ENCODE peak calls at places on chromosomes 2 and 18, in six cellular contexts. H is CD8-positive, alpha-beta T cell; Z is IMR-90; K is small intestine; T is CD8-positive, alpha-beta memory T cell; P is naive thymus-derived CD4-positive, alpha-beta T cell. J is an unnamed sample.

GRCh38 chr2:219285894-219286425 is 6.8 kb downstream of the DNAJB2 start:
- DNase-seq in H (no peak), Z (peak; percentile 57), K (no peak), T (no peak), P (no peak), J (no peak)

GRCh38 chr2:240919786-240920782 is 13.9 kb downstream of the CROCC2 start:
- DNase-seq in H (no peak), Z (no peak), K (no peak), T (no peak), P (no peak), J (no peak)

GRCh38 chr18:57009836-57010235 is 137.1 kb upstream of the BOD1L2 start:
- DNase-seq in H (no peak), Z (no peak), K (no peak), T (no peak), P (no peak), J (no peak)

GRCh38 chr2:111697560-111697959 is 186.4 kb downstream of the ANAPC1 start:
- DNase-seq in H (no peak), Z (no peak), K (peak; percentile 33), T (no peak), P (no peak), J (no peak)

GRCh38 chr18:55003695-55004094 is 44.4 kb upstream of the CCDC68 start:
- DNase-seq in H (no peak), Z (no peak), K (no peak), T (no peak), P (no peak), J (no peak)

GRCh38 chr18:62071071-62071470 is 115.8 kb downstream of the PIGN start:
- DNase-seq in H (no peak), Z (peak; percentile 7), K (no peak), T (no peak), P (no peak), J (no peak)

GRCh38 chr2:10993001-10993481 is 81.3 kb downstream of the KCNF1 start:
- DNase-seq in H (no peak), Z (peak; percentile 28), K (no peak), T (no peak), P (no peak), J (no peak)

GRCh38 chr2:117835990-117836760 is 21.7 kb downstream of the DDX18 start:
- DNase-seq in H (peak; percentile 34), Z (peak; percentile 76), K (peak; percentile 67), T (peak; percentile 30), P (peak; percentile 33), J (peak; percentile 39)

GRCh38 chr2:200028998-200029397 is 73.6 kb downstream of the MAIP1 start:
- DNase-seq in H (no peak), Z (peak; percentile 12), K (no peak), T (no peak), P (no peak), J (no peak)

GRCh38 chr2:190177249-190177648 is 114.7 kb upstream of the MSTN start:
- DNase-seq in H (no peak), Z (no peak), K (no peak), T (no peak), P (no peak), J (no peak)

GRCh38 chr2:190180313-190181065 is 118.0 kb upstream of the MSTN start:
- DNase-seq in H (no peak), Z (no peak), K (peak; percentile 83), T (peak; percentile 10), P (peak; percentile 11), J (no peak)

GRCh38 chr2:190181066-190181681 is 118.6 kb upstream of the MSTN start:
- DNase-seq in H (no peak), Z (peak; percentile 2), K (peak; percentile 35), T (no peak), P (no peak), J (no peak)

GRCh38 chr2:190179754-190180312 is 117.3 kb upstream of the MSTN start:
- DNase-seq in H (no peak), Z (no peak), K (no peak), T (no peak), P (no peak), J (no peak)

DNA sequence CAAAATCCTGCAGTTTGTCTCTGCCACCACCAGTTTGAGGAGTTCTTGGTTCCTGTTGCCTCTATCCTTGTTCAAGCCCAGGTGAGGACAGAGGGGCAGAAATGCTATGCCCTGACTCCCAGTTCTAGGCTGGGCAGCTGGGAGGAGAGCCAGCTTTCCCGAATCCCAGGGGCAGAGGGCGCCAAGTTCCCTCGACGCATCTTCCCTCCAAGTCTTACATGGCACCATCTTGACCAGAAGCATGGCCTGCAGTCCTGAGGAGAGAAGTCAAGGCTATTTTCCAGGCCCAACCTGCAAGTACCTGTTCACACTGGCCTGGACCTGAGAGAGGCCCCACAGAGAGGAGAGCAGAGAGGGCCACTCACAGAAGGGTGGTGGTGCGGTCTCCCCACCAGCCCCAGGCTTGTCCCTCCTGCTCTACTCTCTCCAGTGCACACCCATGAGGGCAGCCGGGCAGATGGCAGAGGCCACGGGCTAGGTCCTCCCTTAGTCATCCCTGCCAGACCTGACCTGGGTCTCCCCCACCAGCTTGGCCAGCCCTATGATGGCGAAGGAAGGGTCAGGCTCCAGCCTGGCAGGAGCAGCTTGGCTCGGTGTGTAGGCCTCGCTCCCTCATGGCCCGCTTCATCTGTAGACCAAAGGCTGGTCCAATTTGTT is 115.7 kb upstream of the MSTN start:
- DNase-seq in H (no peak), Z (no peak), K (no peak), T (no peak), P (no peak), J (no peak)
- H3K4me1 ChIP-seq in H (peaks cover 12% of the 10 kb centered on the region), Z (no peaks in the 10 kb centered on the region), K (peaks cover 12% of the 10 kb centered on the region), T (no peaks in the 10 kb centered on the region), P (no peaks in the 10 kb centered on the region), J (no peaks in the 10 kb centered on the region)

DNA sequence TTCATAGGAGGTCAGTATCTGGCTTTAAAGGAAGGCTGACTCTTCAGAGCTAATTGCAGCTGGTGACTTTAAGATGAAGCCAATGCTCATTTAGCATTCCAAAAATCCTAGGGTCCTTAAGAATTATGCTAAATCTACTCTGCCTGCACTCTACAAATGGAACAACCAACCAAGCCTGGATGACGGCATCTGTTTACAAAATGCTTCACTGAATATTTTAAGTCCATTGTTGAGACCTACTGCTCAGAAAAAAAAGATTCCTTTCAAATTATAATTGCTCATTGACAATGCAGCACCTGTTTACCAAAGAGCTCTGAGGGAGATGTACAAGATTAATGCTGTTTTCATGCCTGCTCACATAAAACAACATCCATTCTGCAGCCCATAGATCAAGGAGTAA is 31.4 kb downstream of the YWHAQ start:
- DNase-seq in H (no peak), Z (no peak), K (no peak), T (no peak), P (no peak), J (no peak)
- H3K4me1 ChIP-seq in H (peaks cover 10% of the 10 kb centered on the region), Z (peaks cover 10% of the 10 kb centered on the region), K (peaks cover 3% of the 10 kb centered on the region), T (peaks cover 24% of the 10 kb centered on the region), P (peaks cover 19% of the 10 kb centered on the region), J (peaks cover 39% of the 10 kb centered on the region)

DNA sequence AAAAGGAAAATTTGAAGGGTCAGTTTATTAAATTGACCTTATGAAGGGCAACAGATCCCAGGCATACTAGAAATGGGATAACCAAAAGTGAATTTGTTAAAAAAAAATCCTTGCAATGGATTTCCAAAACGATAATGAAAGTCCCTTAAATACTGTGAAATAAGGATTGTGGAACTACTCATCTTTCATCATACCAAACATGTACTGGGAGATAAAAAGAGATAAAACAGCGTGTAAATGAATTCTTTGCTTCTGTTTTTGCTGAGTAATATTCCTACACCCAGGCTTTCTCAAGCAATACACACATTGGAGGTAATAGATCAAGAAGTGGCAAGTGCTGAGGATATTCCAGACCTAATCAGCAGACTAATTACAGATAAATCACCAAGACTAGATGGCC is 3.8 kb downstream of the LYPD6 start:
- DNase-seq in H (no peak), Z (no peak), K (no peak), T (no peak), P (no peak), J (no peak)
- H3K4me1 ChIP-seq in H (no peaks in the 10 kb centered on the region), Z (peaks cover 3% of the 10 kb centered on the region), K (peaks cover under 1% of the 10 kb centered on the region), T (no peaks in the 10 kb centered on the region), P (no peaks in the 10 kb centered on the region), J (no peaks in the 10 kb centered on the region)

GRCh38 chr2:39521876-39522517 is 84.9 kb upstream of the MAP4K3 start:
- DNase-seq in H (no peak), Z (no peak), K (peak; percentile 82), T (no peak), P (no peak), J (no peak)

GRCh38 chr2:39524756-39525635 is 87.9 kb upstream of the MAP4K3 start:
- DNase-seq in H (no peak), Z (no peak), K (no peak), T (no peak), P (no peak), J (no peak)

GRCh38 chr2:39524061-39524460 is 87.0 kb upstream of the MAP4K3 start:
- DNase-seq in H (no peak), Z (no peak), K (no peak), T (no peak), P (no peak), J (no peak)

GRCh38 chr2:39522518-39522877 is 85.4 kb upstream of the MAP4K3 start:
- DNase-seq in H (no peak), Z (no peak), K (no peak), T (no peak), P (no peak), J (no peak)

GRCh38 chr2:39523308-39524044 is 86.4 kb upstream of the MAP4K3 start:
- DNase-seq in H (no peak), Z (peak; percentile 93), K (no peak), T (no peak), P (no peak), J (no peak)
- H3K4me1 ChIP-seq in H (no peaks in the 10 kb centered on the region), Z (peaks cover 24% of the 10 kb centered on the region), K (no peaks in the 10 kb centered on the region), T (no peaks in the 10 kb centered on the region), P (no peaks in the 10 kb centered on the region), J (no peaks in the 10 kb centered on the region)

GRCh38 chr2:64698068-64698645 is 44.4 kb upstream of the SERTAD2 start:
- DNase-seq in H (no peak), Z (no peak), K (peak; percentile 47), T (no peak), P (no peak), J (no peak)
- H3K4me1 ChIP-seq in H (peaks cover 8% of the 10 kb centered on the region), Z (peaks cover 16% of the 10 kb centered on the region), K (peaks cover 5% of the 10 kb centered on the region), T (peaks cover 10% of the 10 kb centered on the region), P (peaks cover 12% of the 10 kb centered on the region), J (peaks cover 36% of the 10 kb centered on the region)

DNA sequence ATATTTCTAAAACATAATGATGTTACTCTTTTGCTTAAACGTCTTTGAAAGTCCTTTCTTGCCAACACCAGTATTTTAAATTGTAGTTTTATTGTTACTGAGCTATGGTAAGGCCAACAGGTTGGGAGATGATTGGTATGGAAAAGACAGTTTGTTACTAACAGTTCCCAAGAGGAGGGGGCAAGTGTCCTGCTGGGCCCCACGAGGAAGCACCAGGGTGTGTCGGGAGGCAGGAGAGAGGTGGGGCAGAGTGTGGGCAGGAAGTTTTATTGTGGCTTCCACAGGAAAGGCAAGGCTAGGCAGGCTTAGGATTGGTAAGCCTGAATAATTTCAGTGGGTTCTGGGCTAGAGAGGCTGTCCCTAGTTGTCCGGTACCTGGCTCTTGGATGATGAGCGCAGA is 134.3 kb downstream of the SOCS6 start:
- DNase-seq in H (no peak), Z (no peak), K (peak; percentile 43), T (no peak), P (no peak), J (no peak)
- H3K4me1 ChIP-seq in H (no peaks in the 10 kb centered on the region), Z (peaks cover 17% of the 10 kb centered on the region), K (peaks cover 16% of the 10 kb centered on the region), T (no peaks in the 10 kb centered on the region), P (no peaks in the 10 kb centered on the region), J (no peaks in the 10 kb centered on the region)